ENCODE peak calls at places on chromosomes 16 and 17, in nine cellular contexts. U is KG1; Z is stimulated activated CD4-positive, alpha-beta T cell treated with anti-CD3 and anti-CD28 coated beads, Interleukin-2, amount 100 ng/mL, for 24 hours; Q is iris pigment epithelial cell; A is kidney tubule cell; C is cardiac fibroblast; L is right cardiac atrium; S is H9; O is epithelial cell of esophagus. J is an unnamed sample.

GRCh38 chr17:81910840-81911276 is 341 bp downstream of the PCYT2 start:
- DNase-seq in U (no peak), Z (no peak), Q (no peak), A (no peak), C (no peak), L (no peak), S (no peak), O (no peak), J (no peak)

GRCh38 chr17:59786536-59787319 is 79.3 kb downstream of the VMP1 start:
- DNase-seq in U (peak), Z (peak), Q (peak), A (peak), C (peak), L (no peak), S (peak), O (peak), J (peak)

GRCh38 chr17:9356488-9356911 is 219.1 kb downstream of the STX8 start:
- DNase-seq in U (no peak), Z (no peak), Q (no peak), A (no peak), C (peak), L (no peak), S (no peak), O (peak), J (no peak)

GRCh38 chr16:1412847-1413246 is 1.7 kb downstream of the UNKL start:
- DNase-seq in U (no peak), Z (no peak), Q (no peak), A (no peak), C (no peak), L (no peak), S (no peak), O (no peak), J (no peak)

GRCh38 chr17:46028969-46029565 is 30.0 kb downstream of the STH start:
- DNase-seq in U (no peak), Z (no peak), Q (no peak), A (no peak), C (no peak), L (no peak), S (no peak), O (no peak), J (no peak)

GRCh38 chr17:9557356-9557755 is 18.3 kb downstream of the STX8 start:
- DNase-seq in U (no peak), Z (no peak), Q (no peak), A (no peak), C (no peak), L (no peak), S (no peak), O (no peak), J (no peak)

GRCh38 chr16:68259007-68259406 is 5.3 kb upstream of the SLC7A6 start:
- DNase-seq in U (no peak), Z (no peak), Q (no peak), A (no peak), C (no peak), L (no peak), S (no peak), O (no peak), J (no peak)

GRCh38 chr16:11721781-11722467 is 20.7 kb downstream of the TXNDC11 start:
- DNase-seq in U (no peak), Z (no peak), Q (no peak), A (peak), C (no peak), L (no peak), S (no peak), O (no peak), J (no peak)

GRCh38 chr16:72241930-72242329 is 70.0 kb upstream of the PMFBP1 start:
- DNase-seq in U (peak), Z (no peak), Q (peak), A (peak), C (peak), L (no peak), S (no peak), O (peak), J (no peak)

GRCh38 chr16:73232555-73233422 is 184.9 kb upstream of the ZFHX3 start:
- DNase-seq in U (no peak), Z (no peak), Q (peak), A (peak), C (peak), L (peak), S (peak), O (no peak), J (no peak)

GRCh38 chr16:48194828-48195566 is 39.2 kb upstream of the ABCC12 start:
- DNase-seq in U (no peak), Z (no peak), Q (peak), A (peak), C (peak), L (no peak), S (no peak), O (peak), J (no peak)

GRCh38 chr16:21253470-21253869 is 20.0 kb downstream of the ANKS4B start:
- DNase-seq in U (no peak), Z (no peak), Q (no peak), A (no peak), C (no peak), L (no peak), S (no peak), O (no peak), J (no peak)

GRCh38 chr17:49438885-49439284 is 24.2 kb upstream of the PHB1 start:
- DNase-seq in U (no peak), Z (no peak), Q (no peak), A (no peak), C (no peak), L (no peak), S (peak), O (no peak), J (no peak)

GRCh38 chr16:81891734-81892364 is 112.8 kb downstream of the PLCG2 start:
- DNase-seq in U (no peak), Z (no peak), Q (no peak), A (no peak), C (no peak), L (no peak), S (no peak), O (no peak), J (no peak)

GRCh38 chr17:7133424-7133823 is 18.8 kb upstream of the ASGR2 start:
- DNase-seq in U (no peak), Z (peak), Q (no peak), A (peak), C (peak), L (peak), S (peak), O (no peak), J (peak)

GRCh38 chr16:8798174-8798527 is 512 bp downstream of the PMM2 start:
- DNase-seq in U (no peak), Z (no peak), Q (peak), A (peak), C (no peak), L (no peak), S (no peak), O (peak), J (no peak)

GRCh38 chr16:69890114-69890890 is 60.8 kb upstream of the CLEC18A start:
- DNase-seq in U (no peak), Z (no peak), Q (peak), A (peak), C (peak), L (peak), S (peak), O (peak), J (no peak)

GRCh38 chr16:28140788-28141618 is 70.8 kb downstream of the XPO6 start:
- DNase-seq in U (no peak), Z (peak), Q (no peak), A (no peak), C (no peak), L (no peak), S (no peak), O (peak), J (peak)

GRCh38 chr16:66930189-66930588 is 4.0 kb downstream of the CIAO2B start:
- DNase-seq in U (no peak), Z (no peak), Q (peak), A (peak), C (peak), L (no peak), S (no peak), O (peak), J (no peak)

GRCh38 chr17:75238684-75239191 is 22.7 kb downstream of the GGA3 start:
- DNase-seq in U (no peak), Z (peak), Q (peak), A (peak), C (peak), L (peak), S (peak), O (peak), J (peak)

GRCh38 chr16:58264961-58265479 is 29.8 kb downstream of the PRSS54 start:
- DNase-seq in U (no peak), Z (no peak), Q (peak), A (peak), C (peak), L (no peak), S (no peak), O (peak), J (no peak)

GRCh38 chr16:74279805-74280204 is 16.8 kb upstream of the PSMD7 start:
- DNase-seq in U (no peak), Z (no peak), Q (no peak), A (no peak), C (no peak), L (no peak), S (no peak), O (no peak), J (no peak)

GRCh38 chr16:83899272-83899897 is 470 bp downstream of the MLYCD start:
- DNase-seq in U (no peak), Z (peak), Q (peak), A (peak), C (peak), L (peak), S (peak), O (peak), J (peak)

GRCh38 chr17:8463089-8463488 is 27.4 kb downstream of the NDEL1 start:
- DNase-seq in U (no peak), Z (no peak), Q (peak), A (no peak), C (no peak), L (no peak), S (no peak), O (peak), J (no peak)

GRCh38 chr16:47888142-47888541 is 267.7 kb downstream of the ABCC12 start:
- DNase-seq in U (no peak), Z (no peak), Q (peak), A (peak), C (peak), L (no peak), S (peak), O (peak), J (no peak)

GRCh38 chr17:34254651-34255380 is at the start of gene CCL2:
- DNase-seq in U (no peak), Z (no peak), Q (peak), A (peak), C (peak), L (peak), S (peak), O (peak), J (no peak)

GRCh38 chr16:10282367-10282766 is 100.1 kb upstream of the GRIN2A start:
- DNase-seq in U (no peak), Z (no peak), Q (no peak), A (no peak), C (no peak), L (no peak), S (no peak), O (no peak), J (no peak)

GRCh38 chr17:48261297-48261880 is 153.8 kb downstream of the SNX11 start:
- DNase-seq in U (peak), Z (no peak), Q (no peak), A (peak), C (no peak), L (no peak), S (peak), O (peak), J (no peak)

GRCh38 chr16:85389679-85390470 is 223.2 kb upstream of the GSE1 start:
- DNase-seq in U (no peak), Z (no peak), Q (no peak), A (no peak), C (no peak), L (peak), S (no peak), O (no peak), J (no peak)

GRCh38 chr17:37276475-37276874 is 99.3 kb upstream of the C17orf78 start:
- DNase-seq in U (no peak), Z (no peak), Q (no peak), A (peak), C (no peak), L (no peak), S (no peak), O (peak), J (no peak)

GRCh38 chr17:50167371-50167770 is 1.6 kb downstream of the SGCA start:
- DNase-seq in U (no peak), Z (no peak), Q (no peak), A (no peak), C (no peak), L (peak), S (no peak), O (no peak), J (no peak)

GRCh38 chr16:56858375-56858774 is 6.6 kb upstream of the SLC12A3 start:
- DNase-seq in U (no peak), Z (no peak), Q (no peak), A (no peak), C (no peak), L (no peak), S (no peak), O (no peak), J (no peak)